ENCODE peak calls at places on chromosomes 13 and 19, in four cellular contexts. One of them, this sample, is unnamed.

GRCh38 chr13:112977091-112977490 is 8.1 kb downstream of the MCF2L start:
- DNase-seq in fibroblast of the conjunctiva: no peak
- DNase-seq in stimulated activated CD8-positive, alpha-beta memory T cell treated with anti-CD3 and anti-CD28 coated beads, Interleukin-4, amount 100 ng/mL, for 1 hour: no peak
- DNase-seq in lung microvascular endothelial cell: no peak
- DNase-seq in this sample: no peak

GRCh38 chr19:38367041-38367440 is 7.3 kb upstream of the PSMD8 start:
- DNase-seq in stimulated activated CD8-positive, alpha-beta memory T cell treated with anti-CD3 and anti-CD28 coated beads, Interleukin-4, amount 100 ng/mL, for 1 hour: no peak
- DNase-seq in fibroblast of the conjunctiva: no peak
- DNase-seq in lung microvascular endothelial cell: no peak
- DNase-seq in this sample: no peak

GRCh38 chr13:50400035-50400726 is 384.9 kb downstream of the KCNRG start:
- DNase-seq in fibroblast of the conjunctiva: no peak
- DNase-seq in stimulated activated CD8-positive, alpha-beta memory T cell treated with anti-CD3 and anti-CD28 coated beads, Interleukin-4, amount 100 ng/mL, for 1 hour: no peak
- DNase-seq in lung microvascular endothelial cell: peak; percentile 10
- DNase-seq in this sample: no peak

GRCh38 chr13:113917096-113917495 is 53.2 kb upstream of the GAS6 start:
- DNase-seq in lung microvascular endothelial cell: no peak
- DNase-seq in fibroblast of the conjunctiva: no peak
- DNase-seq in stimulated activated CD8-positive, alpha-beta memory T cell treated with anti-CD3 and anti-CD28 coated beads, Interleukin-4, amount 100 ng/mL, for 1 hour: no peak
- DNase-seq in this sample: no peak

GRCh38 chr19:41615207-41615606 is 11.7 kb downstream of the CEACAM4 start:
- DNase-seq in lung microvascular endothelial cell: no peak
- DNase-seq in stimulated activated CD8-positive, alpha-beta memory T cell treated with anti-CD3 and anti-CD28 coated beads, Interleukin-4, amount 100 ng/mL, for 1 hour: no peak
- DNase-seq in fibroblast of the conjunctiva: no peak
- DNase-seq in this sample: no peak

GRCh38 chr13:76398426-76398825 is 487.8 kb downstream of the KCTD12 start:
- DNase-seq in stimulated activated CD8-positive, alpha-beta memory T cell treated with anti-CD3 and anti-CD28 coated beads, Interleukin-4, amount 100 ng/mL, for 1 hour: no peak
- DNase-seq in fibroblast of the conjunctiva: peak; percentile 51
- DNase-seq in lung microvascular endothelial cell: no peak
- DNase-seq in this sample: no peak

GRCh38 chr13:92255533-92255932 is 857.1 kb downstream of the GPC5 start:
- DNase-seq in lung microvascular endothelial cell: no peak
- DNase-seq in fibroblast of the conjunctiva: no peak
- DNase-seq in stimulated activated CD8-positive, alpha-beta memory T cell treated with anti-CD3 and anti-CD28 coated beads, Interleukin-4, amount 100 ng/mL, for 1 hour: no peak
- DNase-seq in this sample: no peak

GRCh38 chr19:52735734-52736133 is 890 bp upstream of the ZNF611 start:
- DNase-seq in stimulated activated CD8-positive, alpha-beta memory T cell treated with anti-CD3 and anti-CD28 coated beads, Interleukin-4, amount 100 ng/mL, for 1 hour: no peak
- DNase-seq in lung microvascular endothelial cell: peak; percentile 88
- DNase-seq in fibroblast of the conjunctiva: no peak
- DNase-seq in this sample: no peak

GRCh38 chr19:12527034-12527836 is 24.0 kb downstream of the ZNF564 start:
- DNase-seq in lung microvascular endothelial cell: peak; percentile 44
- DNase-seq in fibroblast of the conjunctiva: peak; percentile 2
- DNase-seq in stimulated activated CD8-positive, alpha-beta memory T cell treated with anti-CD3 and anti-CD28 coated beads, Interleukin-4, amount 100 ng/mL, for 1 hour: no peak
- DNase-seq in this sample: no peak

GRCh38 chr19:47363758-47364529 is 14.8 kb downstream of the DHX34 start:
- DNase-seq in fibroblast of the conjunctiva: no peak
- DNase-seq in lung microvascular endothelial cell: peak; percentile 89
- DNase-seq in stimulated activated CD8-positive, alpha-beta memory T cell treated with anti-CD3 and anti-CD28 coated beads, Interleukin-4, amount 100 ng/mL, for 1 hour: no peak
- DNase-seq in this sample: no peak

GRCh38 chr13:43127103-43127817 is 103.9 kb downstream of the DNAJC15 start:
- DNase-seq in fibroblast of the conjunctiva: no peak
- DNase-seq in lung microvascular endothelial cell: no peak
- DNase-seq in stimulated activated CD8-positive, alpha-beta memory T cell treated with anti-CD3 and anti-CD28 coated beads, Interleukin-4, amount 100 ng/mL, for 1 hour: no peak
- DNase-seq in this sample: no peak

GRCh38 chr13:110680852-110681251 is 25.1 kb downstream of the CARS2 start:
- DNase-seq in lung microvascular endothelial cell: peak; percentile 50
- DNase-seq in stimulated activated CD8-positive, alpha-beta memory T cell treated with anti-CD3 and anti-CD28 coated beads, Interleukin-4, amount 100 ng/mL, for 1 hour: no peak
- DNase-seq in fibroblast of the conjunctiva: no peak
- DNase-seq in this sample: no peak

GRCh38 chr19:33467851-33468250 is 53.7 kb downstream of the PEPD start:
- DNase-seq in fibroblast of the conjunctiva: no peak
- DNase-seq in stimulated activated CD8-positive, alpha-beta memory T cell treated with anti-CD3 and anti-CD28 coated beads, Interleukin-4, amount 100 ng/mL, for 1 hour: no peak
- DNase-seq in lung microvascular endothelial cell: no peak
- DNase-seq in this sample: no peak

GRCh38 chr19:4390017-4390861 is 10.1 kb downstream of the SH3GL1 start:
- DNase-seq in stimulated activated CD8-positive, alpha-beta memory T cell treated with anti-CD3 and anti-CD28 coated beads, Interleukin-4, amount 100 ng/mL, for 1 hour: no peak
- DNase-seq in fibroblast of the conjunctiva: no peak
- DNase-seq in lung microvascular endothelial cell: peak; percentile 86
- DNase-seq in this sample: no peak

GRCh38 chr13:19864018-19864338 is 529 bp upstream of the ZMYM5 start:
- DNase-seq in lung microvascular endothelial cell: peak; percentile 75
- DNase-seq in fibroblast of the conjunctiva: peak; percentile 80
- DNase-seq in stimulated activated CD8-positive, alpha-beta memory T cell treated with anti-CD3 and anti-CD28 coated beads, Interleukin-4, amount 100 ng/mL, for 1 hour: peak; percentile 18
- DNase-seq in this sample: no peak

GRCh38 chr13:42405665-42406390 is 133.9 kb downstream of the AKAP11 start:
- DNase-seq in stimulated activated CD8-positive, alpha-beta memory T cell treated with anti-CD3 and anti-CD28 coated beads, Interleukin-4, amount 100 ng/mL, for 1 hour: no peak
- DNase-seq in lung microvascular endothelial cell: peak; percentile 85
- DNase-seq in fibroblast of the conjunctiva: peak; percentile 5
- DNase-seq in this sample: no peak

GRCh38 chr19:38527466-38528136 is 90.2 kb downstream of the MAP4K1 start:
- DNase-seq in stimulated activated CD8-positive, alpha-beta memory T cell treated with anti-CD3 and anti-CD28 coated beads, Interleukin-4, amount 100 ng/mL, for 1 hour: no peak
- DNase-seq in fibroblast of the conjunctiva: no peak
- DNase-seq in lung microvascular endothelial cell: no peak
- DNase-seq in this sample: no peak

GRCh38 chr19:6241680-6242079 is 38.1 kb downstream of the MLLT1 start:
- DNase-seq in fibroblast of the conjunctiva: no peak
- DNase-seq in stimulated activated CD8-positive, alpha-beta memory T cell treated with anti-CD3 and anti-CD28 coated beads, Interleukin-4, amount 100 ng/mL, for 1 hour: no peak
- DNase-seq in lung microvascular endothelial cell: no peak
- DNase-seq in this sample: no peak

GRCh38 chr13:23541221-23541620 is 29.0 kb upstream of the TNFRSF19 start:
- DNase-seq in fibroblast of the conjunctiva: no peak
- DNase-seq in lung microvascular endothelial cell: no peak
- DNase-seq in stimulated activated CD8-positive, alpha-beta memory T cell treated with anti-CD3 and anti-CD28 coated beads, Interleukin-4, amount 100 ng/mL, for 1 hour: no peak
- DNase-seq in this sample: no peak

GRCh38 chr13:113815151-113816058 is 48.5 kb downstream of the GAS6 start:
- DNase-seq in stimulated activated CD8-positive, alpha-beta memory T cell treated with anti-CD3 and anti-CD28 coated beads, Interleukin-4, amount 100 ng/mL, for 1 hour: no peak
- DNase-seq in lung microvascular endothelial cell: peak; percentile 60
- DNase-seq in fibroblast of the conjunctiva: no peak
- DNase-seq in this sample: no peak

This sample was measured in astrocyte of the cerebellum.